ENCODE peak calls at places on chromosome 20, in eight cellular contexts. One of them, this sample, is unnamed.

GRCh38 chr20:64101731-64102621 is 5.4 kb downstream of the NPBWR2 start:
- DNase-seq in cardiac fibroblast: no peak
- DNase-seq in left ventricle myocardium superior: peak; percentile 72
- DNase-seq in uterus: no peak
- DNase-seq in left colon: peak; percentile 62
- DNase-seq in SJCRH30: no peak
- DNase-seq in lung: no peak
- DNase-seq in GM12878: no peak
- DNase-seq in this sample: peak; percentile 66

GRCh38 chr20:17036546-17036945 is 190.3 kb upstream of the PCSK2 start:
- DNase-seq in left ventricle myocardium superior: no peak
- DNase-seq in cardiac fibroblast: no peak
- DNase-seq in lung: no peak
- DNase-seq in SJCRH30: no peak
- DNase-seq in left colon: no peak
- DNase-seq in GM12878: no peak
- DNase-seq in uterus: no peak
- DNase-seq in this sample: no peak

GRCh38 chr20:258963-259362 is 1.4 kb downstream of the DEFB132 start:
- DNase-seq in uterus: no peak
- DNase-seq in GM12878: no peak
- DNase-seq in cardiac fibroblast: peak; percentile 32
- DNase-seq in left colon: no peak
- DNase-seq in lung: no peak
- DNase-seq in SJCRH30: peak; percentile 13
- DNase-seq in left ventricle myocardium superior: no peak
- DNase-seq in this sample: no peak

GRCh38 chr20:62768815-62769287 is 27.4 kb upstream of the MRGBP start:
- DNase-seq in lung: no peak
- DNase-seq in cardiac fibroblast: no peak
- DNase-seq in uterus: no peak
- DNase-seq in left ventricle myocardium superior: peak; percentile 50
- DNase-seq in left colon: no peak
- DNase-seq in SJCRH30: no peak
- DNase-seq in GM12878: no peak
- DNase-seq in this sample: no peak

GRCh38 chr20:51468636-51469035 is 73.9 kb downstream of the NFATC2 start:
- DNase-seq in uterus: peak; percentile 8
- DNase-seq in left ventricle myocardium superior: no peak
- DNase-seq in lung: no peak
- DNase-seq in left colon: no peak
- DNase-seq in cardiac fibroblast: no peak
- DNase-seq in SJCRH30: no peak
- DNase-seq in GM12878: no peak
- DNase-seq in this sample: no peak

GRCh38 chr20:33732166-33732970 is 572 bp downstream of the ZNF341 start:
- DNase-seq in left ventricle myocardium superior: peak; percentile 94
- DNase-seq in left colon: peak; percentile 91
- DNase-seq in GM12878: peak; percentile 32
- DNase-seq in cardiac fibroblast: no peak
- DNase-seq in lung: peak; percentile 91
- DNase-seq in SJCRH30: peak; percentile 88
- DNase-seq in uterus: peak; percentile 80
- DNase-seq in this sample: peak; percentile 84

GRCh38 chr20:60559462-60559861 is 601.2 kb downstream of the CDH26 start:
- DNase-seq in left colon: no peak
- DNase-seq in GM12878: no peak
- DNase-seq in SJCRH30: peak; percentile 91
- DNase-seq in lung: no peak
- DNase-seq in uterus: no peak
- DNase-seq in cardiac fibroblast: no peak
- DNase-seq in left ventricle myocardium superior: no peak
- DNase-seq in this sample: no peak

GRCh38 chr20:51350941-51351631 is 191.4 kb downstream of the NFATC2 start:
- DNase-seq in SJCRH30: no peak
- DNase-seq in left colon: no peak
- DNase-seq in lung: no peak
- DNase-seq in left ventricle myocardium superior: no peak
- DNase-seq in GM12878: no peak
- DNase-seq in uterus: no peak
- DNase-seq in cardiac fibroblast: peak; percentile 97
- DNase-seq in this sample: no peak

GRCh38 chr20:24720957-24721356 is 228.1 kb upstream of the CST7 start:
- DNase-seq in SJCRH30: no peak
- DNase-seq in GM12878: no peak
- DNase-seq in lung: no peak
- DNase-seq in uterus: no peak
- DNase-seq in left colon: no peak
- DNase-seq in left ventricle myocardium superior: no peak
- DNase-seq in cardiac fibroblast: no peak
- DNase-seq in this sample: no peak

GRCh38 chr20:63017076-63017825 is 10.5 kb upstream of the BHLHE23 start:
- DNase-seq in GM12878: no peak
- DNase-seq in uterus: no peak
- DNase-seq in left colon: no peak
- DNase-seq in SJCRH30: no peak
- DNase-seq in cardiac fibroblast: no peak
- DNase-seq in left ventricle myocardium superior: peak; percentile 15
- DNase-seq in lung: no peak
- DNase-seq in this sample: no peak

GRCh38 chr20:53597521-53598120 is 4.0 kb upstream of the ZNF217 start:
- DNase-seq in left colon: no peak
- DNase-seq in uterus: no peak
- DNase-seq in cardiac fibroblast: no peak
- DNase-seq in left ventricle myocardium superior: no peak
- DNase-seq in lung: no peak
- DNase-seq in GM12878: no peak
- DNase-seq in SJCRH30: no peak
- DNase-seq in this sample: no peak